ENCODE peak calls at places on chromosome 18, in six cellular contexts. Y, S, J, Q, U and L are unnamed samples.

GRCh38 chr18:64032312-64032711 is 62.4 kb downstream of the SERPINB8 start:
- DNase-seq in Y (no peak), S (no peak), J (no peak), Q (no peak), U (no peak), L (no peak)

GRCh38 chr18:6660334-6660733 is 69.2 kb upstream of the ARHGAP28 start:
- DNase-seq in Y (no peak), S (peak), J (no peak), Q (no peak), U (no peak), L (no peak)

GRCh38 chr18:8329186-8329771 is 280.0 kb upstream of the RAB12 start:
- DNase-seq in Y (no peak), S (peak), J (no peak), Q (no peak), U (peak), L (peak)

GRCh38 chr18:37654034-37654433 is 88.4 kb upstream of the CELF4 start:
- DNase-seq in Y (no peak), S (no peak), J (no peak), Q (no peak), U (no peak), L (no peak)

GRCh38 chr18:32469691-32470131 is 971 bp downstream of the GAREM1 start:
- DNase-seq in Y (no peak), S (no peak), J (no peak), Q (no peak), U (no peak), L (peak)

GRCh38 chr18:29164993-29165599 is 988.2 kb upstream of the CDH2 start:
- DNase-seq in Y (no peak), S (no peak), J (no peak), Q (no peak), U (no peak), L (peak)

GRCh38 chr18:48623468-48624220 is 84.8 kb downstream of the CTIF start:
- DNase-seq in Y (no peak), S (no peak), J (no peak), Q (no peak), U (peak), L (peak)

GRCh38 chr18:49274188-49274714 is 186.2 kb downstream of the DYM start:
- DNase-seq in Y (no peak), S (peak), J (no peak), Q (no peak), U (no peak), L (peak)

GRCh38 chr18:47251289-47252120 is at the start of gene SKOR2:
- DNase-seq in Y (no peak), S (peak), J (peak), Q (no peak), U (no peak), L (no peak)

GRCh38 chr18:46518438-46518837 is 138.6 kb downstream of the LOXHD1 start:
- DNase-seq in Y (no peak), S (peak), J (peak), Q (no peak), U (no peak), L (no peak)

GRCh38 chr18:565562-566061 is 14.6 kb upstream of the CETN1 start:
- DNase-seq in Y (no peak), S (no peak), J (no peak), Q (no peak), U (no peak), L (no peak)

GRCh38 chr18:69528439-69528838 is 127.8 kb downstream of the DOK6 start:
- DNase-seq in Y (no peak), S (no peak), J (no peak), Q (no peak), U (no peak), L (no peak)

GRCh38 chr18:80246656-80247402 is 485 bp downstream of the PARD6G start:
- DNase-seq in Y (no peak), S (no peak), J (peak), Q (peak), U (no peak), L (peak)

GRCh38 chr18:36769611-36770314 is 59.0 kb downstream of the TPGS2 start:
- DNase-seq in Y (no peak), S (no peak), J (peak), Q (no peak), U (no peak), L (no peak)

GRCh38 chr18:33578371-33579146 is 540 bp downstream of the ASXL3 start:
- DNase-seq in Y (no peak), S (peak), J (peak), Q (no peak), U (no peak), L (peak)

GRCh38 chr18:74303936-74304335 is 11.7 kb upstream of the C18orf63 start:
- DNase-seq in Y (no peak), S (no peak), J (no peak), Q (no peak), U (no peak), L (no peak)

GRCh38 chr18:79573921-79574491 is 105.6 kb upstream of the CTDP1 start:
- DNase-seq in Y (no peak), S (no peak), J (no peak), Q (no peak), U (no peak), L (no peak)

GRCh38 chr18:48263913-48264506 is 145.2 kb downstream of the ZBTB7C start:
- DNase-seq in Y (no peak), S (no peak), J (no peak), Q (no peak), U (peak), L (no peak)

GRCh38 chr18:11994708-11995444 is 13.6 kb downstream of the IMPA2 start:
- DNase-seq in Y (no peak), S (peak), J (peak), Q (no peak), U (no peak), L (peak)

GRCh38 chr18:57961876-57962505 is 82.0 kb upstream of the NEDD4L start:
- DNase-seq in Y (no peak), S (no peak), J (no peak), Q (no peak), U (no peak), L (no peak)

GRCh38 chr18:32730068-32730467 is 42.8 kb downstream of the KLHL14 start:
- DNase-seq in Y (no peak), S (peak), J (no peak), Q (no peak), U (no peak), L (no peak)

GRCh38 chr18:45417392-45417791 is 197.9 kb upstream of the SLC14A2 start:
- DNase-seq in Y (no peak), S (no peak), J (no peak), Q (no peak), U (no peak), L (no peak)